ENCODE peak calls at places on chromosomes 16 and 17, in eight cellular contexts. W, S, O, G, Q, A, I and C are unnamed samples. For H3K4me1, the result is how much of the 10 kb centered on the place peaks cover.

GRCh38 chr17:22128723-22129122 is 436.4 kb downstream of the KCNJ18 start:
- DNase-seq in W (no peak), S (no peak), O (no peak), G (no peak), Q (no peak), A (no peak), I (no peak), C (no peak)

GRCh38 chr16:8893426-8893825 is 11.3 kb downstream of the LITAFD start:
- DNase-seq in W (peak), S (no peak), O (no peak), G (no peak), Q (no peak), A (no peak), I (no peak), C (no peak)

GRCh38 chr16:78570409-78571141 is 471.1 kb downstream of the WWOX start:
- DNase-seq in W (no peak), S (no peak), O (no peak), G (no peak), Q (no peak), A (no peak), I (no peak), C (no peak)

GRCh38 chr17:81512984-81513668 is 527 bp upstream of the ACTG1 start:
- DNase-seq in W (peak), S (peak), O (peak), G (no peak), Q (peak), A (peak), I (peak), C (peak)

GRCh38 chr17:21066394-21066793 is 23.6 kb upstream of the USP22 start:
- DNase-seq in W (no peak), S (no peak), O (no peak), G (no peak), Q (no peak), A (no peak), I (no peak), C (no peak)

GRCh38 chr17:7515912-7516610 is 31.9 kb downstream of the POLR2A start:
- DNase-seq in W (peak), S (no peak), O (no peak), G (no peak), Q (no peak), A (no peak), I (no peak), C (no peak)

GRCh38 chr17:73482674-73483293 is 161.5 kb downstream of the SDK2 start:
- DNase-seq in W (peak), S (no peak), O (no peak), G (no peak), Q (no peak), A (no peak), I (no peak), C (no peak)

GRCh38 chr16:57473176-57473840 is 10.8 kb downstream of the POLR2C start:
- DNase-seq in W (no peak), S (no peak), O (no peak), G (no peak), Q (no peak), A (no peak), I (no peak), C (peak)

GRCh38 chr17:71118039-71118438 is 948.7 kb downstream of the KCNJ2 start:
- DNase-seq in W (no peak), S (no peak), O (no peak), G (peak), Q (peak), A (no peak), I (no peak), C (peak)

GRCh38 chr17:39665642-39666221 is 583 bp downstream of the TCAP start:
- DNase-seq in W (no peak), S (no peak), O (no peak), G (no peak), Q (no peak), A (no peak), I (no peak), C (peak)

GRCh38 chr17:40168262-40168832 is 8.9 kb upstream of the RAPGEFL1 start:
- DNase-seq in W (no peak), S (no peak), O (no peak), G (peak), Q (peak), A (no peak), I (peak), C (peak)

GRCh38 chr16:11349599-11350276 is 4.5 kb downstream of the RMI2 start:
- DNase-seq in W (peak), S (no peak), O (peak), G (no peak), Q (peak), A (peak), I (no peak), C (peak)

GRCh38 chr17:9828296-9829059 is 2.8 kb downstream of the GLP2R start:
- DNase-seq in W (no peak), S (no peak), O (no peak), G (no peak), Q (peak), A (no peak), I (no peak), C (no peak)

GRCh38 chr17:82876149-82876548 is 36.3 kb upstream of the ZNF750 start:
- DNase-seq in W (peak), S (no peak), O (no peak), G (no peak), Q (peak), A (peak), I (no peak), C (no peak)

GRCh38 chr17:38420518-38420917 is 7.7 kb upstream of the ARHGAP23 start:
- DNase-seq in W (no peak), S (no peak), O (no peak), G (no peak), Q (no peak), A (no peak), I (no peak), C (no peak)

GRCh38 chr17:47870042-47870441 is 19.1 kb upstream of the SP6 start:
- DNase-seq in W (no peak), S (no peak), O (no peak), G (no peak), Q (no peak), A (no peak), I (no peak), C (no peak)
- H3K4me1 ChIP-seq in W (under half), S (under half), O (under half), G (under half), Q (under half), A (under half), I (under half), C (under half)

GRCh38 chr16:30369091-30369937 is 980 bp downstream of the TBC1D10B start:
- DNase-seq in W (no peak), S (no peak), O (no peak), G (no peak), Q (no peak), A (peak), I (peak), C (peak)
- H3K4me1 ChIP-seq in W (under half), S (half or more), O (under half), G (under half), Q (under half), A (under half), I (under half), C (under half)

DNA sequence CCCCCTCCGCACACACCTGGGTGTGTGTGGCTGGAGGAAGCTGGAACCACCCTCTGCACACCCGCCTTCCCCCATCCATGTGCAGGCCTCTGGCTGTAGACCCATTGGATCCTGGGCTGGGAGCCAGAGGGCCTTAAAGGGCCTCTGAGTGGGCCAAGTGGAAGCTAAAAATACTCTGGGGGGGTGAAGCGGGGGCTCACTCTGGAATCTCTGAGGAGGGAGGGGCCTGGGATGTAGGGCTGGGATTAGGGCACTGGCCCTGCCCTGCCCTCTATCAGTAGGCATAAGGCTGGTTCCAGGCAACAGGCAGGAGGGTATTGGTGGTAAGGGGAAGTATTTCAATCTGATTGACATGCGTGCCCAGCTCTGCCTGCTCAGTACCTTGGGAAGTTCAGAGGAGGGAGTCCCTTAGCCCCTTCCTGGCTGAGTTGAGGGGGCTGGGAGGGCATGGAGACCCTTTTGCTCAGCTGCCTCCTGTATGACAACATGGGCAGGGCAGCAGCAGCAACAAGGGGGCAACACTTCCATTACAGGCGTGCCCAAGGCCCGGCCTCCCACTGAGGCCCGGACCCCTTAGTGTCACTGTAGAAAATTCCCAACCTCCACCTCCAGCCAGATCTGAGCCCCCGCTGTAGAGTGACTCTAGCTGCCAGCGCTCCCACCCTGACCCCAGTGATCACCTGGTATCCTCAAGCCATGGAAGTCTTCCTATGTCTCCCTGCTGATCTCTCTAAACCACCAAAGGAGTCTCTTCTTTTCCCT is 5.2 kb downstream of the ITGA3 start:
- DNase-seq in W (peak), S (no peak), O (peak), G (no peak), Q (peak), A (peak), I (no peak), C (no peak)
- H3K4me1 ChIP-seq in W (half or more), S (half or more), O (half or more), G (half or more), Q (half or more), A (half or more), I (under half), C (under half)

DNA sequence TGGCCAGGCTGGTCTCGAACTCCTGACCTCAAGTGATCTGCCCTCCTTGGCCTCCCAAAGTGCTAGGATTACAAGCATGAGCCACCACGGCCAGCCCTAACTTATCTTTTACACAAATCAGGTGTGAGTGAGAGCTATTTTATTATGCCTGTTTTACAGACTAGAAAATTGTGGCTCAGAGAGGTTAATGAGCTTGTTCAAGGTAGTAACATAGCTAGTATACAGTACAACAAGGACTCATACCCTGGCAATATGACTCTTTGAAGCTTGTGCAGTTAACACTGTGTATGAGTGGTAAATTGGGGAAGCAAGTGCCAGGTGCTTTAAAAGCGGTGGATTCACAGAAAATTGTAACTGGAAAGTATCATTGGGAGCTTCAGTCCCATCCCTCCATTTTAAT is 49.0 kb downstream of the YPEL2 start:
- DNase-seq in W (no peak), S (no peak), O (no peak), G (no peak), Q (no peak), A (no peak), I (no peak), C (no peak)
- H3K4me1 ChIP-seq in W (half or more), S (half or more), O (under half), G (under half), Q (under half), A (half or more), I (under half), C (under half)

GRCh38 chr17:65043802-65044201 is 12.7 kb downstream of the GNA13 start:
- DNase-seq in W (no peak), S (no peak), O (no peak), G (no peak), Q (no peak), A (no peak), I (no peak), C (no peak)
- H3K4me1 ChIP-seq in W (half or more), S (half or more), O (under half), G (under half), Q (under half), A (under half), I (half or more), C (under half)

DNA sequence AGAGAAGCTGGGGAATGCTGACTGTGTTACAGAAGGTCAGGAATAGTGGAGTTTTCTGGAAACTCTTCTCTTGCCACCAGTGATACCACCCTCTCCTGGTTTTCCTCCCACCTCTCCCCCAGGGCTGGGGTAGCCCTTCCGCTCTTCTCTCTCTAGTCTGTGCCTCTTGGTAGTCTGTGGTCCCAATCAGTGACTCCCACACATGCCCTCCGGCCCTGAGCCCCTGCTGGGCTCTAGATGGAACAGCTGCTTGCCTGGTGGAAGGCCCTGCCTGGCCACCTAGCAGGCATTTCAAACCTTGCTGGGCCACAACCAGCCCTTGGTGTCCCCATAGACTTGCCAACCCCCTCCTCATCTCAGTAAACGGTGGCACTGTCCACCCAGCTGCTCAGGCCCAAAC is 15.2 kb upstream of the MTSS2 start:
- DNase-seq in W (no peak), S (no peak), O (no peak), G (no peak), Q (no peak), A (no peak), I (no peak), C (no peak)
- H3K4me1 ChIP-seq in W (half or more), S (half or more), O (under half), G (under half), Q (half or more), A (under half), I (under half), C (under half)

GRCh38 chr16:89314858-89315257 is 97.4 kb downstream of the ZNF778 start:
- DNase-seq in W (no peak), S (no peak), O (no peak), G (no peak), Q (no peak), A (no peak), I (no peak), C (no peak)

GRCh38 chr16:89316701-89317100 is 99.2 kb downstream of the ZNF778 start:
- DNase-seq in W (peak), S (no peak), O (no peak), G (no peak), Q (no peak), A (no peak), I (no peak), C (no peak)

GRCh38 chr16:89317101-89317671 is 99.7 kb downstream of the ZNF778 start:
- DNase-seq in W (peak), S (no peak), O (no peak), G (no peak), Q (no peak), A (peak), I (no peak), C (peak)

GRCh38 chr16:89315271-89315670 is 97.8 kb downstream of the ZNF778 start:
- DNase-seq in W (no peak), S (no peak), O (no peak), G (no peak), Q (no peak), A (peak), I (no peak), C (peak)

GRCh38 chr16:89315791-89316581 is 98.5 kb downstream of the ZNF778 start:
- DNase-seq in W (peak), S (no peak), O (peak), G (no peak), Q (peak), A (peak), I (peak), C (no peak)
- H3K4me1 ChIP-seq in W (half or more), S (half or more), O (under half), G (half or more), Q (under half), A (half or more), I (half or more), C (under half)

GRCh38 chr16:84511821-84512220 is 7.4 kb upstream of the MEAK7 start:
- DNase-seq in W (no peak), S (no peak), O (no peak), G (no peak), Q (no peak), A (no peak), I (no peak), C (no peak)

GRCh38 chr16:84513111-84514065 is 8.9 kb upstream of the MEAK7 start:
- DNase-seq in W (no peak), S (no peak), O (no peak), G (no peak), Q (peak), A (no peak), I (no peak), C (no peak)

GRCh38 chr16:84509032-84509950 is 4.8 kb upstream of the MEAK7 start:
- DNase-seq in W (peak), S (no peak), O (no peak), G (no peak), Q (no peak), A (peak), I (no peak), C (no peak)

GRCh38 chr16:84508502-84508901 is 4.0 kb upstream of the MEAK7 start:
- DNase-seq in W (peak), S (no peak), O (peak), G (no peak), Q (no peak), A (peak), I (no peak), C (no peak)

GRCh38 chr16:84511180-84511800 is 6.8 kb upstream of the MEAK7 start:
- DNase-seq in W (peak), S (peak), O (peak), G (peak), Q (peak), A (peak), I (peak), C (peak)
- H3K4me1 ChIP-seq in W (under half), S (under half), O (under half), G (under half), Q (under half), A (under half), I (half or more), C (under half)

GRCh38 chr17:3647251-3647650 is 10.7 kb downstream of the CTNS start:
- DNase-seq in W (no peak), S (no peak), O (no peak), G (no peak), Q (no peak), A (no peak), I (no peak), C (no peak)

GRCh38 chr17:3647769-3648540 is 11.4 kb downstream of the CTNS start:
- DNase-seq in W (no peak), S (no peak), O (no peak), G (peak), Q (peak), A (peak), I (peak), C (peak)

GRCh38 chr17:3641717-3642486 is 5.3 kb downstream of the CTNS start:
- DNase-seq in W (no peak), S (no peak), O (no peak), G (no peak), Q (no peak), A (no peak), I (no peak), C (no peak)

GRCh38 chr17:3641014-3641413 is 4.5 kb downstream of the CTNS start:
- DNase-seq in W (no peak), S (no peak), O (no peak), G (no peak), Q (no peak), A (no peak), I (no peak), C (no peak)

DNA sequence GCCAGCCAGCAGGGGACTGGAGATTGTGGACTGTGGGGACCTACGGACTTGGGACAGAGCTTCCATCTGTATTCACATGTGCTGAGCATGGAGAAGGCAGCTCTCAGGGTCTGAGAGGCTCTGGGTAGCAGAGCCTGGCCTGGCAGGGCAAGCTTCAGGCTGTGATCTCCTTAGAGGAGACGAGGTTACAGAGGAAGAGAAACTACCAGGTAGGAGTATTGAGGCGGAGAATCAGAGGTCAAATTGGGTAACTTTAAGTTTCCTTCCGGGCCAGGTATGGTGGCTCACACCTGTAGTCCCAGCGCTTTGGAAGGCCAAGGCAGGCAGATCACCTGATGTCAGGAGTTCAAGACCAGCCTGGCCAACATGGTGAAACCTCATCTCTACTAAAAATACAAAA is 8.8 kb downstream of the CTNS start:
- DNase-seq in W (no peak), S (no peak), O (no peak), G (no peak), Q (no peak), A (peak), I (no peak), C (no peak)
- H3K4me1 ChIP-seq in W (under half), S (under half), O (under half), G (under half), Q (under half), A (under half), I (under half), C (under half)

GRCh38 chr17:64159051-64159590 is 29.2 kb upstream of the ERN1 start:
- DNase-seq in W (no peak), S (no peak), O (no peak), G (no peak), Q (no peak), A (peak), I (no peak), C (no peak)
- H3K4me1 ChIP-seq in W (under half), S (under half), O (under half), G (under half), Q (under half), A (under half), I (under half), C (under half)